ENCODE peak calls at places on chromosomes 1 and 21, in eight cellular contexts. D, M, Y, C, L, T, B and P are unnamed samples.

GRCh38 chr1:56064705-56065104 is 514.7 kb downstream of the PLPP3 start:
- DNase-seq in D (no peak), M (no peak), Y (no peak), C (peak; percentile 32), L (no peak), T (peak; percentile 73), B (no peak), P (peak; percentile 90)

GRCh38 chr1:16111771-16112557 is 38.5 kb upstream of the FAM131C start:
- DNase-seq in D (no peak), M (no peak), Y (peak; percentile 32), C (peak; percentile 87), L (no peak), T (peak; percentile 78), B (peak; percentile 66), P (peak; percentile 48)

GRCh38 chr21:16082038-16082816 is 352.4 kb downstream of the USP25 start:
- DNase-seq in D (no peak), M (no peak), Y (peak; percentile 88), C (peak; percentile 72), L (peak; percentile 8), T (peak; percentile 35), B (no peak), P (peak; percentile 33)

GRCh38 chr1:240169188-240169587 is 77.5 kb downstream of the FMN2 start:
- DNase-seq in D (no peak), M (no peak), Y (peak; percentile 37), C (peak; percentile 60), L (no peak), T (peak; percentile 56), B (no peak), P (peak; percentile 43)

GRCh38 chr1:216670118-216670870 is 52.9 kb downstream of the ESRRG start:
- DNase-seq in D (no peak), M (no peak), Y (peak; percentile 69), C (peak; percentile 17), L (no peak), T (peak; percentile 4), B (no peak), P (peak; percentile 49)

GRCh38 chr1:99133759-99134158 is 129.1 kb upstream of the PLPPR5 start:
- DNase-seq in D (no peak), M (no peak), Y (no peak), C (peak; percentile 1), L (no peak), T (no peak), B (no peak), P (no peak)

GRCh38 chr1:199422206-199422605 is 605.3 kb upstream of the NR5A2 start:
- DNase-seq in D (no peak), M (no peak), Y (peak; percentile 63), C (peak; percentile 51), L (no peak), T (peak; percentile 64), B (peak; percentile 28), P (peak; percentile 61)

GRCh38 chr1:170096806-170097340 is 22.4 kb upstream of the KIFAP3 start:
- DNase-seq in D (no peak), M (no peak), Y (no peak), C (no peak), L (no peak), T (no peak), B (no peak), P (no peak)

GRCh38 chr1:24905355-24905978 is 24.6 kb downstream of the RUNX3 start:
- DNase-seq in D (no peak), M (no peak), Y (no peak), C (no peak), L (no peak), T (no peak), B (no peak), P (no peak)

GRCh38 chr1:182211364-182211763 is 149.9 kb upstream of the ZNF648 start:
- DNase-seq in D (no peak), M (no peak), Y (no peak), C (no peak), L (no peak), T (no peak), B (no peak), P (no peak)

GRCh38 chr1:156666862-156667609 is 10.2 kb downstream of the NES start:
- DNase-seq in D (no peak), M (no peak), Y (no peak), C (peak; percentile 24), L (no peak), T (no peak), B (no peak), P (no peak)

GRCh38 chr1:93625582-93626327 is 55.9 kb downstream of the BCAR3 start:
- DNase-seq in D (no peak), M (no peak), Y (peak; percentile 62), C (peak; percentile 89), L (no peak), T (peak; percentile 76), B (peak; percentile 59), P (peak; percentile 98)

GRCh38 chr1:17405898-17406759 is 33.3 kb downstream of the RCC2 start:
- DNase-seq in D (peak; percentile 15), M (peak; percentile 4), Y (peak; percentile 72), C (peak; percentile 73), L (peak; percentile 12), T (peak; percentile 44), B (peak; percentile 10), P (peak; percentile 60)

GRCh38 chr1:75614455-75615379 is 3.8 kb upstream of the SLC44A5 start:
- DNase-seq in D (no peak), M (no peak), Y (peak; percentile 31), C (peak; percentile 50), L (peak; percentile 76), T (peak; percentile 23), B (no peak), P (peak; percentile 34)

GRCh38 chr1:70896224-70896623 is 151.4 kb downstream of the PTGER3 start:
- DNase-seq in D (no peak), M (no peak), Y (peak; percentile 26), C (peak; percentile 36), L (no peak), T (no peak), B (no peak), P (peak; percentile 16)